ENCODE peak calls at places on chromosomes 12 and 14, in four cellular contexts. U, R, F and P are unnamed samples.
A peak's percentile ranks its signal among the peaks of the same experiment; 100 is the strongest.

GRCh38 chr14:53894456-53894855 is 62.2 kb downstream of the BMP4 start:
- DNase-seq in U (no peak), R (no peak), F (no peak), P (peak; percentile 55)

GRCh38 chr12:6927379-6927991 is at the start of gene ATN1:
- DNase-seq in U (no peak), R (peak; percentile 62), F (peak; percentile 56), P (no peak)

GRCh38 chr12:6635375-6635855 is 344 bp downstream of the LPAR5 start:
- DNase-seq in U (no peak), R (no peak), F (no peak), P (no peak)

GRCh38 chr12:30063435-30063945 is 279.7 kb upstream of the TMTC1 start:
- DNase-seq in U (no peak), R (no peak), F (no peak), P (no peak)

GRCh38 chr12:83471341-83471740 is 784.6 kb downstream of the TMTC2 start:
- DNase-seq in U (no peak), R (no peak), F (no peak), P (no peak)

GRCh38 chr14:22143360-22143759 is 445.7 kb downstream of the DAD1 start:
- DNase-seq in U (no peak), R (no peak), F (no peak), P (no peak)

GRCh38 chr12:38907171-38907923 is 2.0 kb upstream of the CPNE8 start:
- DNase-seq in U (no peak), R (no peak), F (no peak), P (no peak)

GRCh38 chr12:8780389-8780788 is 42.0 kb upstream of the A2ML1 start:
- DNase-seq in U (no peak), R (peak; percentile 9), F (peak; percentile 58), P (no peak)

GRCh38 chr12:113266106-113266895 is 45.0 kb downstream of the TPCN1 start:
- DNase-seq in U (no peak), R (no peak), F (no peak), P (no peak)

GRCh38 chr12:127025545-127025944 is 1241.4 kb upstream of the TMEM132C start:
- DNase-seq in U (no peak), R (no peak), F (peak; percentile 9), P (no peak)

GRCh38 chr12:5736527-5736926 is 208.5 kb downstream of the ANO2 start:
- DNase-seq in U (no peak), R (no peak), F (no peak), P (no peak)

GRCh38 chr12:109989380-109989779 is 6.8 kb downstream of the GIT2 start:
- DNase-seq in U (no peak), R (no peak), F (no peak), P (no peak)

GRCh38 chr12:85076688-85077430 is 40.7 kb downstream of the LRRIQ1 start:
- DNase-seq in U (no peak), R (peak; percentile 52), F (peak; percentile 82), P (peak; percentile 37)

GRCh38 chr12:53115112-53115890 is 12.0 kb downstream of the SOAT2 start:
- DNase-seq in U (no peak), R (no peak), F (no peak), P (no peak)

GRCh38 chr12:105492591-105492990 is 162.1 kb downstream of the C12orf75 start:
- DNase-seq in U (no peak), R (peak; percentile 16), F (no peak), P (peak; percentile 80)

GRCh38 chr12:57096099-57096572 is 7.2 kb downstream of the NAB2 start:
- DNase-seq in U (no peak), R (no peak), F (no peak), P (no peak)

GRCh38 chr12:121713257-121714155 is 954 bp downstream of the TMEM120B start:
- DNase-seq in U (no peak), R (no peak), F (no peak), P (no peak)

GRCh38 chr12:13170892-13171490 is 25.5 kb upstream of the EMP1 start:
- DNase-seq in U (no peak), R (no peak), F (no peak), P (no peak)

GRCh38 chr12:4293942-4294505 is 20.5 kb downstream of the CCND2 start:
- DNase-seq in U (no peak), R (no peak), F (no peak), P (no peak)

GRCh38 chr12:23559268-23559753 is 390.2 kb downstream of the SOX5 start:
- DNase-seq in U (no peak), R (no peak), F (no peak), P (no peak)

GRCh38 chr12:6180300-6181051 is 19.7 kb upstream of the CD9 start:
- DNase-seq in U (no peak), R (peak; percentile 62), F (peak; percentile 43), P (no peak)

GRCh38 chr14:34845869-34846268 is 29.3 kb downstream of the BAZ1A start:
- DNase-seq in U (no peak), R (no peak), F (no peak), P (no peak)

GRCh38 chr12:119423285-119423684 is 88.8 kb downstream of the CCDC60 start:
- DNase-seq in U (no peak), R (no peak), F (no peak), P (no peak)

GRCh38 chr12:99745106-99745505 is 97.6 kb downstream of the GARIN6 start:
- DNase-seq in U (no peak), R (no peak), F (no peak), P (no peak)

GRCh38 chr12:12466157-12466556 is 96.5 kb downstream of the DUSP16 start:
- DNase-seq in U (no peak), R (no peak), F (no peak), P (no peak)

GRCh38 chr12:95608252-95609033 is 57.2 kb upstream of the USP44 start:
- DNase-seq in U (no peak), R (peak; percentile 25), F (peak; percentile 74), P (peak; percentile 77)

GRCh38 chr12:64392221-64392620 is 1.7 kb upstream of the C12orf56 start:
- DNase-seq in U (no peak), R (no peak), F (peak; percentile 74), P (no peak)

GRCh38 chr14:99230271-99231141 is 41.5 kb downstream of the BCL11B start:
- DNase-seq in U (no peak), R (no peak), F (no peak), P (no peak)

GRCh38 chr12:79409562-79409961 is 281.2 kb downstream of the PAWR start:
- DNase-seq in U (no peak), R (peak; percentile 66), F (no peak), P (no peak)

GRCh38 chr14:81161749-81162148 is 59.0 kb downstream of the GTF2A1 start:
- DNase-seq in U (no peak), R (no peak), F (no peak), P (no peak)

GRCh38 chr14:64801800-64802199 is 77.9 kb downstream of the SPTB start:
- DNase-seq in U (no peak), R (no peak), F (peak; percentile 43), P (no peak)

GRCh38 chr14:89899917-89900680 is 54.4 kb downstream of the EFCAB11 start:
- DNase-seq in U (no peak), R (no peak), F (no peak), P (no peak)

GRCh38 chr14:99541211-99541610 is 60.0 kb downstream of the CCNK start:
- DNase-seq in U (no peak), R (no peak), F (no peak), P (no peak)

GRCh38 chr12:132357623-132358186 is 28.3 kb upstream of the GALNT9 start:
- DNase-seq in U (no peak), R (no peak), F (no peak), P (no peak)

GRCh38 chr12:4133636-4134433 is 139.7 kb upstream of the CCND2 start:
- DNase-seq in U (no peak), R (no peak), F (no peak), P (no peak)

GRCh38 chr12:53055471-53056266 is 5.8 kb downstream of the TNS2 start:
- DNase-seq in U (no peak), R (no peak), F (no peak), P (no peak)

GRCh38 chr14:59630281-59630963 is 53.8 kb upstream of the CCDC175 start:
- DNase-seq in U (no peak), R (no peak), F (no peak), P (no peak)